ENCODE peak calls at places on chromosomes 7 and 10, in four cellular contexts. Y, K, O and J are unnamed samples.

GRCh38 chr10:109981641-109982040 is 26.1 kb upstream of the ADD3 start:
- DNase-seq in O (no peak), K (no peak), Y (no peak), J (no peak)

GRCh38 chr10:8043569-8044306 is 10.8 kb upstream of the GATA3 start:
- DNase-seq in Y (no peak), K (no peak), O (peak; percentile 12), J (no peak)

GRCh38 chr10:64033710-64034109 is 512.5 kb downstream of the REEP3 start:
- DNase-seq in O (no peak), Y (no peak), K (no peak), J (no peak)

GRCh38 chr10:104483582-104483981 is 129.9 kb downstream of the CFAP58 start:
- DNase-seq in Y (no peak), K (no peak), O (no peak), J (no peak)

GRCh38 chr7:130962109-130962508 is 228.1 kb upstream of the KLF14 start:
- DNase-seq in O (no peak), Y (no peak), K (no peak), J (no peak)

GRCh38 chr10:33209777-33210176 is 124.7 kb downstream of the NRP1 start:
- DNase-seq in Y (no peak), K (no peak), O (no peak), J (no peak)

GRCh38 chr10:3935933-3936359 is 150.9 kb upstream of the KLF6 start:
- DNase-seq in O (no peak), Y (no peak), K (no peak), J (no peak)

GRCh38 chr10:110852897-110853296 is 18.8 kb upstream of the PDCD4 start:
- DNase-seq in K (no peak), O (no peak), Y (no peak), J (no peak)

GRCh38 chr10:132942101-132942739 is at the start of gene CFAP46:
- DNase-seq in O (no peak), K (no peak), Y (peak; percentile 44), J (peak; percentile 87)

GRCh38 chr7:114663502-114663901 is 248.9 kb downstream of the FOXP2 start:
- DNase-seq in Y (peak; percentile 34), K (no peak), O (no peak), J (peak; percentile 62)

GRCh38 chr10:130049244-130049643 is 61.4 kb downstream of the C10orf143 start:
- DNase-seq in K (no peak), Y (no peak), O (no peak), J (no peak)

GRCh38 chr10:94279835-94280709 is 82.7 kb downstream of the NOC3L start:
- DNase-seq in Y (peak; percentile 29), O (no peak), K (peak; percentile 26), J (peak; percentile 68)

GRCh38 chr7:102068846-102069245 is 217.8 kb upstream of the SH2B2 start:
- DNase-seq in Y (no peak), O (no peak), K (no peak), J (no peak)

GRCh38 chr10:78321500-78321899 is 287.8 kb downstream of the RPS24 start:
- DNase-seq in O (no peak), K (no peak), Y (no peak), J (no peak)

GRCh38 chr7:69962077-69962855 is 364.0 kb downstream of the AUTS2 start:
- DNase-seq in Y (no peak), O (no peak), K (peak; percentile 17), J (peak; percentile 52)

GRCh38 chr7:116984917-116985316 is 31.6 kb downstream of the ST7 start:
- DNase-seq in Y (peak; percentile 28), K (no peak), O (no peak), J (no peak)

GRCh38 chr7:93147358-93147757 is 827 bp downstream of the SAMD9L start:
- DNase-seq in Y (peak; percentile 59), K (peak; percentile 16), O (no peak), J (no peak)

GRCh38 chr10:56139405-56139804 is 221.7 kb downstream of the ZWINT start:
- DNase-seq in Y (no peak), K (no peak), O (no peak), J (no peak)

GRCh38 chr7:102982235-102982634 is 69.4 kb downstream of the LRRC17 start:
- DNase-seq in Y (no peak), K (no peak), O (no peak), J (no peak)

GRCh38 chr10:78283069-78283682 is 249.5 kb downstream of the RPS24 start:
- DNase-seq in K (no peak), O (no peak), Y (no peak), J (no peak)

GRCh38 chr7:74097937-74098614 is 14.5 kb downstream of the LIMK1 start:
- DNase-seq in O (no peak), Y (peak; percentile 96), K (peak; percentile 70), J (no peak)

GRCh38 chr10:118729641-118730258 is 25.0 kb downstream of the CACUL1 start:
- DNase-seq in K (no peak), O (no peak), Y (no peak), J (no peak)

GRCh38 chr7:80496586-80496985 is 15.3 kb downstream of the GNAT3 start:
- DNase-seq in K (no peak), O (no peak), Y (peak; percentile 54), J (no peak)

GRCh38 chr10:15539262-15539661 is 168.2 kb upstream of the FAM171A1 start:
- DNase-seq in Y (no peak), O (no peak), K (no peak), J (no peak)

GRCh38 chr10:114234132-114234531 is 4.9 kb upstream of the VWA2 start:
- DNase-seq in Y (no peak), K (no peak), O (no peak), J (no peak)

GRCh38 chr7:74173866-74174605 is at the start of gene EIF4H:
- DNase-seq in Y (peak; percentile 95), K (peak; percentile 98), O (peak; percentile 87), J (peak; percentile 83)

GRCh38 chr10:62924344-62924748 is 108.2 kb upstream of the EGR2 start:
- DNase-seq in K (no peak), O (no peak), Y (no peak), J (no peak)

GRCh38 chr10:2476236-2476814 is 591.0 kb upstream of the PFKP start:
- DNase-seq in K (peak; percentile 42), O (no peak), Y (no peak), J (no peak)

GRCh38 chr10:89001428-89002072 is 11.0 kb downstream of the FAS start:
- DNase-seq in Y (peak; percentile 31), O (no peak), K (no peak), J (no peak)

GRCh38 chr7:80127412-80128150 is 7.0 kb upstream of the GNAI1 start:
- DNase-seq in Y (no peak), K (no peak), O (no peak), J (peak; percentile 25)

GRCh38 chr10:22477365-22478287 is 132.3 kb downstream of the SPAG6 start:
- DNase-seq in Y (no peak), O (no peak), K (no peak), J (no peak)

GRCh38 chr7:132655071-132655761 is 78.9 kb upstream of the PLXNA4 start:
- DNase-seq in Y (no peak), O (peak; percentile 5), K (peak; percentile 15), J (no peak)

GRCh38 chr10:20443094-20443493 is 454.0 kb downstream of the NEBL start:
- DNase-seq in O (no peak), Y (no peak), K (no peak), J (peak; percentile 8)

GRCh38 chr7:119090851-119091250 is 866.3 kb downstream of the ANKRD7 start:
- DNase-seq in Y (no peak), K (no peak), O (no peak), J (no peak)

GRCh38 chr7:82562716-82563404 is 119.3 kb upstream of the CACNA2D1 start:
- DNase-seq in O (no peak), Y (peak; percentile 76), K (no peak), J (no peak)

GRCh38 chr7:153476166-153476565 is 576.0 kb upstream of the DPP6 start:
- DNase-seq in Y (no peak), K (no peak), O (no peak), J (no peak)

DNA sequence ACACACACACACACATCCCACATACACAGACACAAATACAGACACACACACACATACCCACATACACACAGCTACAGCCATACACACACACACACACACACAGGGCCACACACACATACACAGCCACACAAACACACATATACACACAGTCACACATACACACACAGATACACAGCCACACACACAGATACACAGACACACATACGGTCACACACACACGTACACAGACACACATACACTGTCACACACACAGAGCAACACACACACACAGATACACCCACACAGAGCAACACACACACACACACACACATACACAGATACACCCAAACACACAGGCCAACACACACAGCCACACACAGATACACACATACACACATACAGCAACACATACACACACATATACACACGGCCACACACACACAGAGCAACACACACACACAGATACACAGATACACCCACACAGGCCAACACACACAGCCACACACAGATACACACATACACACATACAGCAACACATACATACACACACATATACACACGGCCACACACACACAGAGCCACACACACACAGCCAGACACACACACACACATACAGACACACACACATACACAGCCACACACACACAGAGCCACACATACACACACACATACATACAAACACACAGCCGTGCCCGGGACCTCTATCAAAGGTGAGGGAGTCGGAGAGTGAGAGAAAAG is 22.3 kb downstream of the KCP start:
- DNase-seq in O (no peak), K (no peak), Y (no peak), J (no peak)
- H3K4me1 ChIP-seq in O (no peaks in the 10 kb centered on the region), K (no peaks in the 10 kb centered on the region), Y (no peaks in the 10 kb centered on the region), J (no peaks in the 10 kb centered on the region)

GRCh38 chr7:100568936-100569844 is 4.5 kb downstream of the SAP25 start:
- DNase-seq in K (peak; percentile 58), O (peak; percentile 33), Y (no peak), J (no peak)
- H3K4me3 ChIP-seq in K (no peak overlapping the region), O (peak overlapping the region; percentile 30), Y (no peak overlapping the region), J (no peak overlapping the region)

GRCh38 chr10:125035588-125036298 is 93.8 kb downstream of the ZRANB1 start:
- DNase-seq in K (no peak), O (no peak), Y (no peak), J (no peak)

GRCh38 chr10:125037145-125037544 is 95.2 kb downstream of the ZRANB1 start:
- DNase-seq in O (no peak), K (no peak), Y (peak; percentile 80), J (no peak)

GRCh38 chr10:125039354-125039769 is 97.4 kb downstream of the ZRANB1 start:
- DNase-seq in O (no peak), K (no peak), Y (no peak), J (no peak)

GRCh38 chr10:125041856-125042506 is 100.1 kb downstream of the ZRANB1 start:
- DNase-seq in Y (no peak), O (no peak), K (no peak), J (no peak)

GRCh38 chr10:125038637-125039036 is 96.7 kb downstream of the ZRANB1 start:
- DNase-seq in K (no peak), O (no peak), Y (no peak), J (peak; percentile 43)
- H3K4me1 ChIP-seq in K (peaks cover 5% of the 10 kb centered on the region), O (no peaks in the 10 kb centered on the region), Y (peaks cover 37% of the 10 kb centered on the region), J (peaks cover 48% of the 10 kb centered on the region)

GRCh38 chr7:52273685-52274610 is 761.5 kb upstream of the POM121L12 start:
- DNase-seq in K (peak; percentile 31), O (no peak), Y (no peak), J (no peak)
- H3K4me3 ChIP-seq in K (no peak overlapping the region), O (no peak overlapping the region), Y (no peak overlapping the region), J (no peak overlapping the region)

DNA sequence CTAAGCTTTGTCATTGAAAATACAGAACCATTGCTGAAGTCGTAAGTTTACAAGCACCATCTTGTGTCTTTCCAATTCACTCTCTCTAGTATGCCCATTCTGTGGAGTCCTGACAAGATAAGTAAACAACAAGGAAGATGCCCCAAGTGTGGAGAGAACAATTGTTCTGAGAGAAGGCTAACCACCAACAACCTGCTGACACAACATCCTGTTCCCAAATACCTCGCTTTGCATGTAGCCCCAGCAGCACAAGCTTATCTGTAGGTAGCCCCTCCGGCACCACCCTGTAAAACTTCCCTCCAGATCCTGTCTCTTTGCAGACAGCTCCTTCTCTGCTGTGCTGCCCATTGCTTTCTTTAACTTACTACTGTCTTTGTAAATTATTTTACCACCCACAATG is 233.3 kb upstream of the AOAH start:
- DNase-seq in O (no peak), K (no peak), Y (no peak), J (no peak)
- H3K4me1 ChIP-seq in O (peaks cover 3% of the 10 kb centered on the region), K (no peaks in the 10 kb centered on the region), Y (no peaks in the 10 kb centered on the region), J (no peaks in the 10 kb centered on the region)